ENCODE peak calls at places on chromosome 6, in ten cellular contexts. W is GM03348, V is activated T-cell treated with anti-CD3 and anti-CD28 coated beads for 48 hours, G is ovary, Y is mucosa of descending colon, K is T-helper 9 cell, D is fibroblast of lung, E is A549, Z is OCI-LY7, N is NCI-H748 treated with DMSO at 0.1 percent for 48 hours. H is an unnamed sample.

GRCh38 chr6:132491303-132491702 is 21.6 kb downstream of the STX7 start:
- DNase-seq in W (peak), G (no peak), E (no peak), V (no peak), N (no peak), Z (peak), Y (no peak), D (peak), K (no peak), H (no peak)

GRCh38 chr6:166822609-166823008 is 133.7 kb downstream of the RNASET2 start:
- DNase-seq in E (no peak), D (no peak), G (no peak), N (no peak), W (no peak), K (no peak), Y (no peak), Z (no peak), V (no peak), H (no peak)

GRCh38 chr6:73694711-73695411 is 1.1 kb upstream of the CD109 start:
- DNase-seq in Z (no peak), W (peak), Y (no peak), N (no peak), V (no peak), E (peak), G (no peak), K (no peak), D (peak), H (no peak)

GRCh38 chr6:26556263-26557070 is 18.3 kb downstream of the HMGN4 start:
- DNase-seq in W (peak), D (peak), N (peak), G (peak), K (no peak), Z (peak), V (peak), Y (no peak), E (peak), H (no peak)

GRCh38 chr6:21381336-21381963 is 212.1 kb upstream of the SOX4 start:
- DNase-seq in Z (no peak), V (no peak), Y (no peak), D (no peak), E (peak), W (peak), K (no peak), G (no peak), N (no peak), H (no peak)

GRCh38 chr6:111691345-111692225 is 85.9 kb upstream of the TRAF3IP2 start:
- DNase-seq in N (no peak), V (no peak), D (no peak), G (no peak), Z (no peak), W (no peak), K (no peak), E (no peak), Y (peak), H (no peak)

GRCh38 chr6:158703840-158704822 is 54.3 kb downstream of the SYTL3 start:
- DNase-seq in E (peak), Y (peak), K (peak), Z (peak), N (no peak), G (peak), W (peak), D (peak), V (peak), H (peak)

GRCh38 chr6:90271831-90272230 is 24.8 kb downstream of the BACH2 start:
- DNase-seq in G (no peak), K (no peak), V (no peak), Z (no peak), E (no peak), D (no peak), Y (no peak), N (no peak), W (no peak), H (no peak)

GRCh38 chr6:34213772-34214171 is 22.9 kb upstream of the HMGA1 start:
- DNase-seq in W (no peak), G (no peak), V (no peak), N (no peak), K (no peak), Y (no peak), E (no peak), D (no peak), Z (no peak), H (no peak)

GRCh38 chr6:31113861-31114539 is 600 bp upstream of the PSORS1C1 start:
- DNase-seq in E (no peak), V (no peak), Z (no peak), Y (no peak), W (peak), G (no peak), D (peak), K (no peak), N (no peak), H (no peak)

GRCh38 chr6:67287566-67287965 is 1347.5 kb upstream of the ADGRB3 start:
- DNase-seq in V (no peak), Z (no peak), E (no peak), N (no peak), K (no peak), G (no peak), Y (no peak), W (no peak), D (no peak), H (no peak)

GRCh38 chr6:49054311-49054710 is 408.7 kb downstream of the MMUT start:
- DNase-seq in N (no peak), G (no peak), V (no peak), D (no peak), Z (no peak), Y (no peak), W (no peak), K (no peak), E (no peak), H (no peak)

GRCh38 chr6:44294832-44295791 is 18.0 kb downstream of the AARS2 start:
- DNase-seq in W (no peak), D (no peak), Y (no peak), K (no peak), V (no peak), G (no peak), Z (no peak), E (no peak), N (no peak), H (no peak)

GRCh38 chr6:168785720-168786511 is 344.9 kb downstream of the SMOC2 start:
- DNase-seq in W (no peak), D (no peak), Z (no peak), V (no peak), K (no peak), N (no peak), G (no peak), Y (no peak), E (no peak), H (no peak)

GRCh38 chr6:16477367-16478149 is 239.2 kb downstream of the GMPR start:
- DNase-seq in N (no peak), Y (no peak), E (no peak), V (no peak), Z (no peak), D (no peak), K (no peak), G (no peak), W (no peak), H (no peak)

GRCh38 chr6:142289687-142290086 is 12.1 kb upstream of the ADGRG6 start:
- DNase-seq in V (no peak), Z (no peak), W (no peak), G (no peak), E (no peak), Y (no peak), N (no peak), D (no peak), K (no peak), H (no peak)

GRCh38 chr6:1798303-1798964 is 188.7 kb downstream of the FOXC1 start:
- DNase-seq in Z (no peak), E (no peak), W (no peak), K (no peak), Y (no peak), D (peak), N (no peak), G (no peak), V (no peak), H (no peak)

GRCh38 chr6:7541175-7542064 is at the start of gene DSP:
- DNase-seq in V (peak), K (no peak), E (peak), D (peak), G (no peak), W (peak), N (peak), Z (no peak), Y (peak), H (peak)

GRCh38 chr6:134295953-134296553 is 21.9 kb downstream of the SGK1 start:
- DNase-seq in N (no peak), Y (no peak), V (no peak), Z (peak), W (peak), E (peak), K (no peak), D (peak), G (peak), H (no peak)

GRCh38 chr6:13914346-13914745 is 10.4 kb upstream of the RNF182 start:
- DNase-seq in K (no peak), D (peak), N (no peak), W (no peak), Z (no peak), G (no peak), Y (no peak), V (no peak), E (no peak), H (no peak)

GRCh38 chr6:138107078-138107751 is at the start of gene PERP:
- DNase-seq in E (peak), K (peak), V (peak), D (peak), G (peak), Y (peak), W (peak), N (peak), Z (no peak), H (peak)

GRCh38 chr6:72560721-72561593 is 60.9 kb upstream of the KCNQ5 start:
- DNase-seq in N (no peak), D (peak), V (no peak), K (no peak), Y (no peak), W (peak), Z (peak), G (no peak), E (no peak), H (no peak)

GRCh38 chr6:166910601-166911000 is 45.7 kb downstream of the RNASET2 start:
- DNase-seq in W (peak), G (no peak), E (no peak), Z (no peak), K (no peak), V (peak), N (no peak), D (peak), Y (no peak), H (no peak)

GRCh38 chr6:45687570-45687969 is 309.8 kb upstream of the SUPT3H start:
- DNase-seq in G (no peak), V (no peak), Z (no peak), K (no peak), D (peak), E (no peak), W (no peak), N (no peak), Y (no peak), H (no peak)

GRCh38 chr6:128731249-128732165 is 151.4 kb upstream of the LAMA2 start:
- DNase-seq in E (peak), D (peak), W (peak), K (no peak), Z (no peak), V (no peak), N (peak), G (no peak), Y (no peak), H (no peak)

GRCh38 chr6:91023529-91023928 is 436.7 kb upstream of the MAP3K7 start:
- DNase-seq in W (no peak), V (no peak), N (no peak), E (no peak), Y (no peak), G (no peak), Z (no peak), K (no peak), D (no peak), H (no peak)